ENCODE peak calls at places on chromosomes 2 and 18, in six cellular contexts. A is heart right ventricle, W is left lung, J is Peyer's patch, X is IMR-90, F is testis. Q is an unnamed sample. For H3K4me1, the result is how much of the 10 kb centered on the place peaks cover.

GRCh38 chr18:56306793-56307192 is 331.6 kb downstream of the TXNL1 start:
- DNase-seq in A (no peak), W (no peak), J (no peak), X (no peak), F (no peak), Q (no peak)

GRCh38 chr2:128306931-128307460 is 11.7 kb downstream of the HS6ST1 start:
- DNase-seq in A (no peak), W (peak), J (no peak), X (no peak), F (no peak), Q (no peak)

GRCh38 chr2:67792796-67793195 is 270.0 kb downstream of the C1D start:
- DNase-seq in A (no peak), W (no peak), J (no peak), X (no peak), F (no peak), Q (no peak)

GRCh38 chr18:68275616-68276015 is 439.3 kb downstream of the TMX3 start:
- DNase-seq in A (no peak), W (no peak), J (no peak), X (peak), F (no peak), Q (no peak)

GRCh38 chr2:23859983-23860382 is 66.9 kb downstream of the ATAD2B start:
- DNase-seq in A (no peak), W (no peak), J (no peak), X (peak), F (no peak), Q (no peak)

GRCh38 chr2:234716271-234716670 is 219.4 kb upstream of the ARL4C start:
- DNase-seq in A (no peak), W (no peak), J (no peak), X (no peak), F (no peak), Q (no peak)

GRCh38 chr2:160156665-160157064 is 43.4 kb downstream of the ITGB6 start:
- DNase-seq in A (no peak), W (no peak), J (no peak), X (peak), F (no peak), Q (no peak)

GRCh38 chr2:26068602-26069298 is 34.9 kb downstream of the RAB10 start:
- DNase-seq in A (no peak), W (no peak), J (peak), X (peak), F (peak), Q (no peak)

GRCh38 chr2:170122883-170123547 is 54.9 kb upstream of the MYO3B start:
- DNase-seq in A (no peak), W (no peak), J (no peak), X (peak), F (no peak), Q (no peak)

GRCh38 chr18:75216212-75216925 is 5.8 kb downstream of the TSHZ1 start:
- DNase-seq in A (no peak), W (no peak), J (peak), X (peak), F (no peak), Q (no peak)

GRCh38 chr2:109162999-109163398 is 34.0 kb downstream of the SH3RF3 start:
- DNase-seq in A (peak), W (no peak), J (no peak), X (no peak), F (no peak), Q (peak)

GRCh38 chr2:210762604-210763588 is 206.5 kb downstream of the CPS1 start:
- DNase-seq in A (no peak), W (no peak), J (no peak), X (no peak), F (no peak), Q (no peak)

GRCh38 chr18:58004317-58004716 is 39.7 kb upstream of the NEDD4L start:
- DNase-seq in A (no peak), W (no peak), J (no peak), X (peak), F (no peak), Q (no peak)

GRCh38 chr2:175049671-175050070 is 44.5 kb upstream of the CHN1 start:
- DNase-seq in A (no peak), W (no peak), J (no peak), X (peak), F (no peak), Q (no peak)

GRCh38 chr2:171447675-171448074 is 13.6 kb downstream of the DCAF17 start:
- DNase-seq in A (no peak), W (no peak), J (no peak), X (no peak), F (no peak), Q (no peak)
- TF ChIP-seq CTCF in A (no peak), W (no peak), J (no peak), X (peak), F (no peak), Q (no peak)

GRCh38 chr2:140247451-140248205 is 1467.4 kb upstream of the NXPH2 start:
- DNase-seq in A (no peak), W (no peak), J (no peak), X (no peak), F (no peak), Q (no peak)
- H3K4me3 ChIP-seq in A (no peak), W (no peak), J (no peak), X (no peak), F (no peak), Q (no peak)

DNA sequence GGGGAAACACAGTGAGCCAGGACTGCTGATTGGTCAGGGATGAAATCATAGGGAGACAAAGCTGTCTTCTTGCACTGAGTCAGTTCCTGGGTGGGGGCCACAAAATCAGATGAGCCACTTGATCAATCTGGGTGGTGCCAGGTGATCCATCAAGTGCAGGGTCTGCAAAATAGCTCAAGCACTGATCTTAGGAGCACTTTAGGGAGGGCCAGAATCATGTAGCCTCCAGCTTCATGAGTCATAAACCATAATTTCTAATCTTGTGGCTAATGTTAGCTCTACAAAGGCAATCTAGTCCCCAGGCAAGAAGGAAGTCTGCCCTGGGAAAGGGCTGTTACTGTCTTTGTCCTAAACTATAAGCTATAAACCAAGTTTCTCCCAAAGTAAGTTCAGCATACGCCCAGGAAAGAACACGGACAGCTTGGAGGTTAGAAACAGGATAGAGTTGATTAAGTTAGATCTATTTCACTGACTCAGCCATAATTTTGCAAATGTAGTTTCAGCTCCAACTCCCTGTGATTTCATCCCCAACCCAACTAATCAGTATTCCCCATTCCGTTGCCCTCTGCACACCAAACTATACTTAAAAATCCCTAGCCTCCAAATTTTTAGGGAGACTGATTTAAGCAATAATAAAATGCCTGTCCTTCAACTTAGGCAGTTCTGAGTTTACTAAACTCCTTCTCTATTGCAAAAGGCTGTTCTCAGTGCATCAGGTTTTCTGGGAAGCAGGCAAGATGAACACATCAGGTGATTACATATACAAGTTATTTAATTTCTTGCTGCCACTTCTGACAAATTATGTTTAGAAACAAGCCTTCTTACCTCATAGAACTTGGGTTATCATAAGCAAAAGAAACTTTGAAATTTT is 226.9 kb upstream of the SPOPL start:
- DNase-seq in A (no peak), W (no peak), J (no peak), X (peak), F (no peak), Q (no peak)
- H3K4me1 ChIP-seq in A (under half), W (under half), J (under half), X (under half), F (under half), Q (under half)

GRCh38 chr18:24395049-24395780 is 2.4 kb downstream of the OSBPL1A start:
- DNase-seq in A (no peak), W (no peak), J (no peak), X (peak), F (no peak), Q (no peak)

GRCh38 chr18:24397131-24397693 is 412 bp downstream of the OSBPL1A start:
- DNase-seq in A (no peak), W (peak), J (peak), X (peak), F (peak), Q (peak)

GRCh38 chr18:24396082-24396623 is 1.5 kb downstream of the OSBPL1A start:
- DNase-seq in A (no peak), W (no peak), J (no peak), X (peak), F (no peak), Q (no peak)

GRCh38 chr18:24398515-24398914 is 891 bp upstream of the OSBPL1A start:
- DNase-seq in A (no peak), W (no peak), J (no peak), X (peak), F (no peak), Q (no peak)

GRCh38 chr18:24397694-24398365 is at the start of gene OSBPL1A:
- DNase-seq in A (peak), W (peak), J (peak), X (peak), F (peak), Q (peak)
- TF ChIP-seq CTCF in A (peak), W (no peak), J (no peak), X (peak), F (no peak), Q (no peak)